ENCODE peak calls at places on chromosome 7, in eight cellular contexts. P is effector CD4-positive, alpha-beta T cell; L is PC-9; W is iPS DF 19.7; E is myocyte; C is NCI-H2029 treated with DMSO at 0.1 percent for 48 hours; I is neural progenitor cell; Z is GM04503. H is an unnamed sample.

GRCh38 chr7:5430612-5430947 is 6.9 kb upstream of the TNRC18 start:
- DNase-seq in P (no peak), L (no peak), W (no peak), E (no peak), C (no peak), I (no peak), Z (no peak), H (no peak)

GRCh38 chr7:44273681-44274622 is 51.4 kb downstream of the CAMK2B start:
- DNase-seq in P (no peak), L (no peak), W (no peak), E (no peak), C (no peak), I (no peak), Z (no peak), H (no peak)

GRCh38 chr7:148699024-148699771 is 495 bp downstream of the CUL1 start:
- DNase-seq in P (peak; percentile 29), L (peak; percentile 52), W (no peak), E (peak; percentile 72), C (no peak), I (peak; percentile 83), Z (no peak), H (no peak)

GRCh38 chr7:157688439-157689268 is 351.9 kb downstream of the DNAJB6 start:
- DNase-seq in P (no peak), L (no peak), W (no peak), E (no peak), C (no peak), I (peak; percentile 67), Z (no peak), H (no peak)

GRCh38 chr7:103540986-103541385 is 95.0 kb upstream of the SLC26A5 start:
- DNase-seq in P (no peak), L (no peak), W (no peak), E (peak; percentile 92), C (peak; percentile 44), I (no peak), Z (no peak), H (no peak)

GRCh38 chr7:148031816-148032215 is 558.8 kb upstream of the C7orf33 start:
- DNase-seq in P (no peak), L (no peak), W (no peak), E (no peak), C (no peak), I (no peak), Z (no peak), H (no peak)

GRCh38 chr7:151680810-151681209 is 161.1 kb upstream of the RHEB start:
- DNase-seq in P (no peak), L (no peak), W (no peak), E (no peak), C (no peak), I (no peak), Z (no peak), H (no peak)

GRCh38 chr7:93957767-93958166 is 36.2 kb downstream of the GNG11 start:
- DNase-seq in P (no peak), L (no peak), W (no peak), E (no peak), C (no peak), I (no peak), Z (no peak), H (no peak)

GRCh38 chr7:30240401-30240800 is 44.0 kb upstream of the ZNRF2 start:
- DNase-seq in P (no peak), L (no peak), W (no peak), E (peak; percentile 99), C (no peak), I (no peak), Z (no peak), H (no peak)

GRCh38 chr7:43666938-43667337 is 62.4 kb downstream of the COA1 start:
- DNase-seq in P (no peak), L (no peak), W (no peak), E (no peak), C (no peak), I (no peak), Z (no peak), H (no peak)

GRCh38 chr7:70647801-70648491 is 484.0 kb upstream of the GALNT17 start:
- DNase-seq in P (peak; percentile 66), L (no peak), W (no peak), E (no peak), C (no peak), I (no peak), Z (no peak), H (no peak)

H was measured in AG04449.